ENCODE peak calls at places on chromosomes 2 and 18, in eight cellular contexts. G, I, Q, P, L, S, V and N are unnamed samples.

GRCh38 chr2:228838819-228839218 is 432.3 kb downstream of the PID1 start:
- DNase-seq in G (no peak), I (no peak), Q (no peak), P (no peak), L (no peak), S (no peak), V (no peak), N (no peak)

GRCh38 chr18:37481058-37481457 is 84.5 kb downstream of the CELF4 start:
- DNase-seq in G (no peak), I (no peak), Q (no peak), P (no peak), L (no peak), S (no peak), V (no peak), N (no peak)

GRCh38 chr2:70895249-70895648 is 40.5 kb upstream of the ATP6V1B1 start:
- DNase-seq in G (no peak), I (no peak), Q (no peak), P (no peak), L (no peak), S (no peak), V (no peak), N (no peak)

GRCh38 chr2:230891108-230891507 is 26.4 kb downstream of the ITM2C start:
- DNase-seq in G (peak; percentile 45), I (no peak), Q (peak; percentile 50), P (no peak), L (no peak), S (no peak), V (no peak), N (no peak)

GRCh38 chr2:65639156-65639876 is 206.9 kb upstream of the SPRED2 start:
- DNase-seq in G (peak; percentile 24), I (no peak), Q (peak; percentile 25), P (peak; percentile 57), L (no peak), S (no peak), V (no peak), N (no peak)

GRCh38 chr2:205696541-205697441 is 14.5 kb downstream of the NRP2 start:
- DNase-seq in G (no peak), I (no peak), Q (no peak), P (no peak), L (no peak), S (no peak), V (no peak), N (no peak)

GRCh38 chr2:209642146-209642815 is 129.4 kb upstream of the UNC80 start:
- DNase-seq in G (no peak), I (no peak), Q (peak; percentile 39), P (peak; percentile 24), L (no peak), S (no peak), V (no peak), N (no peak)

GRCh38 chr2:106919012-106919411 is 33.0 kb upstream of the ST6GAL2 start:
- DNase-seq in G (no peak), I (no peak), Q (no peak), P (no peak), L (no peak), S (no peak), V (no peak), N (no peak)

GRCh38 chr2:195317533-195317932 is 339.5 kb upstream of the SLC39A10 start:
- DNase-seq in G (no peak), I (no peak), Q (no peak), P (no peak), L (peak; percentile 22), S (no peak), V (no peak), N (no peak)

GRCh38 chr2:6657131-6657530 is 208.6 kb downstream of the CMPK2 start:
- DNase-seq in G (no peak), I (no peak), Q (no peak), P (peak; percentile 69), L (no peak), S (no peak), V (no peak), N (no peak)

GRCh38 chr18:63206433-63207153 is 113.0 kb downstream of the BCL2 start:
- DNase-seq in G (no peak), I (no peak), Q (no peak), P (no peak), L (no peak), S (no peak), V (no peak), N (no peak)

GRCh38 chr2:235194836-235195235 is 243.0 kb downstream of the SH3BP4 start:
- DNase-seq in G (no peak), I (no peak), Q (no peak), P (no peak), L (no peak), S (no peak), V (no peak), N (no peak)